ENCODE peak calls at places on chromosomes 2 and 18, in four cellular contexts. P, X, E and J are unnamed samples.
A peak's percentile ranks its signal among the peaks of the same experiment; 100 is the strongest.

GRCh38 chr2:18991177-18992168 is 366.9 kb downstream of the OSR1 start:
- DNase-seq in P (peak; percentile 47), X (no peak), E (no peak), J (peak; percentile 54)

GRCh38 chr2:64459575-64459974 is 5.6 kb downstream of the LGALSL start:
- DNase-seq in P (no peak), X (no peak), E (no peak), J (no peak)

GRCh38 chr2:170660406-170660805 is 54.7 kb upstream of the SP5 start:
- DNase-seq in P (no peak), X (no peak), E (no peak), J (no peak)

GRCh38 chr2:96321230-96322103 is 3.6 kb upstream of the ITPRIPL1 start:
- DNase-seq in P (peak; percentile 61), X (no peak), E (peak; percentile 14), J (no peak)

GRCh38 chr2:174683392-174683759 is 80.9 kb downstream of the CHRNA1 start:
- DNase-seq in P (peak; percentile 67), X (no peak), E (peak; percentile 53), J (peak; percentile 45)

GRCh38 chr2:145228506-145228905 is 708.6 kb upstream of the ZEB2 start:
- DNase-seq in P (peak; percentile 40), X (no peak), E (no peak), J (peak; percentile 44)

GRCh38 chr18:74497308-74497640 is 1.1 kb downstream of the CNDP2 start:
- DNase-seq in P (peak; percentile 10), X (no peak), E (no peak), J (no peak)

GRCh38 chr2:205115516-205115915 is 566.8 kb upstream of the NRP2 start:
- DNase-seq in P (no peak), X (no peak), E (no peak), J (no peak)

GRCh38 chr2:168849610-168850009 is 40.6 kb downstream of the SPC25 start:
- DNase-seq in P (peak; percentile 17), X (no peak), E (peak; percentile 18), J (peak; percentile 6)

GRCh38 chr2:71787108-71787415 is 333.7 kb downstream of the DYSF start:
- DNase-seq in P (no peak), X (no peak), E (no peak), J (no peak)